ENCODE peak calls at places on chromosome 1, in five cellular contexts. M is right lobe of liver, K is fibroblast of lung, G is left ventricle myocardium inferior, H is AG04450. J is an unnamed sample.

GRCh38 chr1:51048021-51048420 is 54.0 kb upstream of the C1orf185 start:
- DNase-seq in K (no peak), M (no peak), G (no peak), H (no peak), J (no peak)

GRCh38 chr1:11930571-11931445 is 3.7 kb upstream of the PLOD1 start:
- DNase-seq in H (no peak), K (peak; percentile 63), G (peak; percentile 53), M (no peak), J (no peak)

GRCh38 chr1:182905321-182905720 is 47.6 kb downstream of the SHCBP1L start:
- DNase-seq in M (no peak), H (no peak), G (no peak), K (no peak), J (no peak)

GRCh38 chr1:2047749-2048729 is 2.2 kb upstream of the PRKCZ start:
- DNase-seq in M (no peak), K (no peak), H (no peak), G (no peak), J (no peak)

GRCh38 chr1:116825400-116825734 is 71.1 kb downstream of the CD2 start:
- DNase-seq in M (no peak), G (peak; percentile 43), H (no peak), K (no peak), J (no peak)

GRCh38 chr1:239912471-239912870 is 179.2 kb upstream of the FMN2 start:
- DNase-seq in K (no peak), G (no peak), H (no peak), M (no peak), J (no peak)

GRCh38 chr1:172343246-172344099 is 77.0 kb upstream of the C1orf105 start:
- DNase-seq in H (peak; percentile 69), G (no peak), M (no peak), K (peak; percentile 85), J (no peak)

GRCh38 chr1:119324198-119324597 is 44.4 kb upstream of the HAO2 start:
- DNase-seq in H (no peak), K (no peak), M (no peak), G (no peak), J (no peak)

GRCh38 chr1:110548381-110548780 is 29.4 kb upstream of the KCNA10 start:
- DNase-seq in K (no peak), M (no peak), G (no peak), H (no peak), J (no peak)

GRCh38 chr1:178579562-178579961 is 66.7 kb downstream of the TEX35 start:
- DNase-seq in H (no peak), K (no peak), G (no peak), M (no peak), J (no peak)

GRCh38 chr1:65995326-65995725 is 202.6 kb downstream of the PDE4B start:
- DNase-seq in H (no peak), K (no peak), M (no peak), G (no peak), J (no peak)

GRCh38 chr1:152510503-152510902 is at the start of gene LCE5A:
- DNase-seq in K (no peak), G (no peak), M (no peak), H (no peak), J (no peak)
- H3K27me3 ChIP-seq in K (peaks cover 8% of the 10 kb centered on the region), G (peaks cover 98% of the 10 kb centered on the region), M (peaks cover 10% of the 10 kb centered on the region), H (no peaks in the 10 kb centered on the region), J (no peaks in the 10 kb centered on the region)

GRCh38 chr1:220698607-220699016 is 8.4 kb downstream of the C1orf115 start:
- DNase-seq in H (no peak), M (no peak), K (no peak), G (no peak), J (no peak)

GRCh38 chr1:220699044-220699443 is 8.9 kb downstream of the C1orf115 start:
- DNase-seq in K (no peak), H (no peak), M (no peak), G (no peak), J (no peak)

GRCh38 chr1:220700591-220701179 is 10.5 kb downstream of the C1orf115 start:
- DNase-seq in M (no peak), K (no peak), G (no peak), H (no peak), J (no peak)

GRCh38 chr1:220702733-220703704 is 12.9 kb downstream of the C1orf115 start:
- DNase-seq in M (no peak), K (no peak), G (no peak), H (no peak), J (no peak)

DNA sequence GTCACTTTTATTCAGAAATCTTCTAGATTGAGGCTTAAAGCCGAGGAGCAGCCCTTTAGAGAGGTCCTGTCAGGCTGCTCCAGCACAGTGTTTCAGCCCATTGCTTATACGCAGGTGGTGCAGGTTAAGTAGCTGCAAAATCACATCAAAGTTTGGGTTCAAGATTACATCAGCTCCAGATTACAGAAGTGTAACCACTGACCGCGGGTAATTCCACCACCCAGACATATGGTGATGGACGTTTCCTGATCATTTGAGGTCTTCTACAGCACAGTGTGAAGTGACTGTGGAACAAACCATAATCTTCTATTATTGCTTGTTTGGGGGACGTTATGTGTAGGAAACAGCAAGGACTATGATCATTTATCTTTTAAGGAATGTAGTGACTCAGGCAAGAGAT is 11.8 kb downstream of the C1orf115 start:
- DNase-seq in G (no peak), M (no peak), H (no peak), K (no peak), J (no peak)
- H3K27me3 ChIP-seq in G (no peaks in the 10 kb centered on the region), M (no peaks in the 10 kb centered on the region), H (peaks cover 11% of the 10 kb centered on the region), K (no peaks in the 10 kb centered on the region), J (no peaks in the 10 kb centered on the region)

GRCh38 chr1:92479587-92479986 is 7.1 kb downstream of the GFI1 start:
- DNase-seq in M (no peak), G (no peak), K (no peak), H (no peak), J (no peak)

GRCh38 chr1:92480813-92481597 is 5.7 kb downstream of the GFI1 start:
- DNase-seq in K (no peak), G (no peak), M (no peak), H (no peak), J (no peak)

GRCh38 chr1:92480200-92480812 is 6.4 kb downstream of the GFI1 start:
- DNase-seq in G (no peak), K (no peak), H (no peak), M (no peak), J (no peak)

GRCh38 chr1:92476071-92476607 is 10.6 kb downstream of the GFI1 start:
- DNase-seq in G (no peak), H (no peak), M (no peak), K (no peak), J (no peak)

DNA sequence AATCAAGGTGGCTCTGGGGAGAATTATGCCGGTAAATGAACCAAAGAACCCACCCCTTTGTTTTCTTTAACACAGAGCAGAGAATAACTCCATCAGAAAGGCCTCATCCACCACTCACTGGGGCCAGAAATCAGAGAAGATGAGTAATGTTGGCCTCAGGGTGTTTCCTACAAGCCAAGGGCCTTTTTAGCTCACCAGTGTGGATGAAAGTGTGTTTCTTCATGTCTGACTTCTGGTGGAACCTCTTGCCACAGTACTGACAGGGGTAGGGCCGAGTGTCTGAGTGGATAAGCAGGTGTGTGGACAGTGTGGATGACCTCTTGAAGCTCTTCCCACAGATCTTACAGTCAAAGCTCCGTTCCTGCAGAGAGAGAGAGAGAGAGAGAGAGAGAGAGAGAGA is 8.3 kb downstream of the GFI1 start:
- DNase-seq in H (no peak), K (no peak), M (no peak), G (no peak), J (no peak)
- H3K27me3 ChIP-seq in H (peaks cover 89% of the 10 kb centered on the region), K (peaks cover 70% of the 10 kb centered on the region), M (peaks cover 33% of the 10 kb centered on the region), G (peaks cover 79% of the 10 kb centered on the region), J (peaks cover 58% of the 10 kb centered on the region)

DNA sequence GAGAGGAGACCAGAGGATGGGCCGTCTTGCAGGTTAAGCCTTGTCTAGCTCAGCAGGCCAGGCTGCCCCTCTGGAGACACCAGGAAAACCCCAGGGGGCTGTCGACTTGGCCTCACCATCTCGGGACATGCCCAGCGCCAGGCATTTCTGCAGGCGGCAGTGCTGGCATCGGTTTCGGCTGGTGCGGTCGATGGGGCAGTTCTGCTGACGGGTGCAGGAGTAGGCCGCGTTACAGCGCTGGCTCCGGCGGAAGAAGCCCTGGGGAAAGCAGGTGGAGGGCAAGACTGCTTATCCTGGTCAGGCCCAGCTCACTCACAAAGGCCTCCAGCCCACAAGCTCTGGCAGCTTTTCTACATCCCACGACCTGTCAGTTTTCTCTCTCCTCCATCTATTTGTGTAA is 11.3 kb upstream of the LINGO4 start:
- DNase-seq in M (no peak), G (no peak), H (no peak), K (no peak), J (no peak)
- H3K27me3 ChIP-seq in M (no peaks in the 10 kb centered on the region), G (no peaks in the 10 kb centered on the region), H (peaks cover 47% of the 10 kb centered on the region), K (peaks cover 18% of the 10 kb centered on the region), J (no peaks in the 10 kb centered on the region)

GRCh38 chr1:34787461-34788420 is 5.1 kb upstream of the GJA4 start:
- DNase-seq in K (no peak), H (no peak), G (no peak), M (no peak), J (peak; percentile 41)
- H3K27me3 ChIP-seq in K (peaks cover 10% of the 10 kb centered on the region), H (peaks cover 14% of the 10 kb centered on the region), G (peaks cover 38% of the 10 kb centered on the region), M (no peaks in the 10 kb centered on the region), J (no peaks in the 10 kb centered on the region)